ENCODE peak calls at places on chromosomes 4 and X, in six cellular contexts. M, N, S, D, C and H are unnamed samples.

GRCh38 chrX:13440166-13440565 is 120.3 kb upstream of the ATXN3L start:
- DNase-seq in C (no peak), S (no peak), M (no peak), N (no peak), D (no peak), H (no peak)

GRCh38 chrX:71492086-71493065 is 40.5 kb upstream of the OGT start:
- DNase-seq in M (peak), S (peak), D (no peak), C (peak), N (no peak), H (peak)

GRCh38 chrX:8870411-8870810 is 69.2 kb upstream of the FAM9A start:
- DNase-seq in N (no peak), S (no peak), M (no peak), C (no peak), D (no peak), H (no peak)

GRCh38 chrX:50430917-50431316 is 39.7 kb downstream of the DGKK start:
- DNase-seq in N (no peak), M (no peak), D (no peak), S (no peak), C (no peak), H (no peak)

GRCh38 chrX:70313503-70313902 is 23.6 kb downstream of the KIF4A start:
- DNase-seq in C (no peak), N (no peak), M (no peak), S (no peak), D (no peak), H (no peak)

GRCh38 chrX:152450076-152450475 is 1.0 kb downstream of the GABRA3 start:
- DNase-seq in S (no peak), N (no peak), M (no peak), D (no peak), C (no peak), H (no peak)

GRCh38 chr4:41448935-41449334 is 89.0 kb upstream of the LIMCH1 start:
- DNase-seq in S (no peak), C (no peak), N (no peak), M (no peak), D (no peak), H (no peak)

GRCh38 chr4:185709802-185710486 is 102.0 kb downstream of the SORBS2 start:
- DNase-seq in M (no peak), S (no peak), N (no peak), D (no peak), C (no peak), H (no peak)

GRCh38 chr4:182238355-182238931 is 4.8 kb upstream of the TENM3 start:
- DNase-seq in M (no peak), N (no peak), D (no peak), C (no peak), S (no peak), H (no peak)

GRCh38 chr4:172546782-172547181 is 621.8 kb upstream of the GALNT7 start:
- DNase-seq in C (no peak), M (no peak), D (no peak), S (no peak), N (no peak), H (no peak)

GRCh38 chr4:95591278-95591677 is 42.5 kb upstream of the UNC5C start:
- DNase-seq in D (no peak), N (no peak), S (no peak), C (no peak), M (no peak), H (no peak)